ENCODE peak calls at places on chromosome 15, in seven cellular contexts. D is adipocyte; Z is CD4-positive, CD25-positive, alpha-beta regulatory T cell; Y is A549; Q is mesendoderm; N is stimulated activated CD8-positive, alpha-beta memory T cell treated with anti-CD3 and anti-CD28 coated beads, Interleukin-15, amount 100 ng/mL, for 4 hours; X is ELR. J is an unnamed sample.

GRCh38 chr15:89018235-89018634 is 70.0 kb upstream of the ABHD2 start:
- DNase-seq in X (no peak), N (no peak), D (peak), Z (no peak), Q (no peak), Y (no peak), J (no peak)

GRCh38 chr15:51223771-51224229 is 114.6 kb downstream of the CYP19A1 start:
- DNase-seq in Q (peak), Y (no peak), D (peak), Z (peak), N (no peak), X (peak), J (no peak)

GRCh38 chr15:25417604-25418003 is 21.2 kb downstream of the UBE3A start:
- DNase-seq in X (no peak), Z (no peak), D (no peak), Q (no peak), N (no peak), Y (no peak), J (no peak)

GRCh38 chr15:27815035-27815434 is 284.1 kb downstream of the OCA2 start:
- DNase-seq in D (no peak), Z (no peak), N (no peak), X (no peak), Q (no peak), Y (no peak), J (no peak)

GRCh38 chr15:68820205-68820588 is 498 bp downstream of the ANP32A start:
- DNase-seq in Q (peak), Z (peak), X (peak), Y (peak), N (peak), D (peak), J (no peak)

GRCh38 chr15:93861956-93862741 is 369.2 kb upstream of the MCTP2 start:
- DNase-seq in X (no peak), N (no peak), Y (no peak), Q (no peak), Z (no peak), D (no peak), J (no peak)

GRCh38 chr15:81950841-81951414 is 94.9 kb downstream of the MEX3B start:
- DNase-seq in Y (no peak), Z (no peak), D (peak), X (no peak), N (no peak), Q (peak), J (peak)

GRCh38 chr15:36645106-36645505 is 65.7 kb downstream of the CDIN1 start:
- DNase-seq in Y (no peak), X (peak), N (no peak), D (no peak), Q (no peak), Z (no peak), J (no peak)

GRCh38 chr15:60788514-60789091 is 309.7 kb upstream of the ICE2 start:
- DNase-seq in Q (peak), X (no peak), D (no peak), Z (peak), Y (no peak), N (no peak), J (no peak)

J was measured in iPS-NIHi11.